ENCODE peak calls at places on chromosomes 7 and 10, in five cellular contexts. B, H, E, N and Q are unnamed samples.

GRCh38 chr10:17375936-17376584 is 78.3 kb downstream of the ST8SIA6 start:
- DNase-seq in B (peak; percentile 1), H (no peak), E (no peak), N (peak; percentile 8), Q (no peak)

GRCh38 chr10:102419561-102420442 is 834 bp upstream of the FBXL15 start:
- DNase-seq in B (peak; percentile 82), H (peak; percentile 40), E (peak; percentile 74), N (peak; percentile 46), Q (peak; percentile 74)

GRCh38 chr7:155147624-155148023 is 77.5 kb downstream of the HTR5A start:
- DNase-seq in B (no peak), H (no peak), E (no peak), N (no peak), Q (no peak)

GRCh38 chr10:132354356-132355094 is 22.5 kb downstream of the LRRC27 start:
- DNase-seq in B (no peak), H (no peak), E (no peak), N (no peak), Q (no peak)

GRCh38 chr7:20991544-20991943 is 204.9 kb upstream of the SP8 start:
- DNase-seq in B (no peak), H (no peak), E (no peak), N (no peak), Q (no peak)

GRCh38 chr10:71213761-71214440 is 1.5 kb downstream of the UNC5B start:
- DNase-seq in B (peak; percentile 63), H (no peak), E (peak; percentile 56), N (peak; percentile 85), Q (peak; percentile 41)

GRCh38 chr10:95289003-95289920 is 1.5 kb downstream of the PDLIM1 start:
- DNase-seq in B (no peak), H (no peak), E (peak; percentile 56), N (peak; percentile 61), Q (peak; percentile 68)

GRCh38 chr10:78894089-78894840 is 174.5 kb upstream of the ZMIZ1 start:
- DNase-seq in B (no peak), H (no peak), E (no peak), N (no peak), Q (no peak)

GRCh38 chr7:20193242-20193777 is 23.9 kb downstream of the MACC1 start:
- DNase-seq in B (no peak), H (no peak), E (no peak), N (no peak), Q (no peak)

GRCh38 chr7:22895491-22895890 is 72.8 kb upstream of the TOMM7 start:
- DNase-seq in B (no peak), H (no peak), E (no peak), N (peak; percentile 27), Q (no peak)

GRCh38 chr7:36283711-36284130 is 105.9 kb upstream of the ANLN start:
- DNase-seq in B (no peak), H (no peak), E (no peak), N (no peak), Q (no peak)

GRCh38 chr7:25318077-25318476 is 89.8 kb upstream of the NPVF start:
- DNase-seq in B (no peak), H (no peak), E (no peak), N (no peak), Q (no peak)

GRCh38 chr7:142854505-142855400 is at the start of gene EPHB6:
- DNase-seq in B (peak; percentile 91), H (peak; percentile 84), E (peak; percentile 84), N (peak; percentile 62), Q (peak; percentile 85)

GRCh38 chr10:12958546-12959110 is 42.9 kb downstream of the CCDC3 start:
- DNase-seq in B (no peak), H (no peak), E (no peak), N (no peak), Q (no peak)

GRCh38 chr7:29488203-29488970 is 75.2 kb upstream of the PRR15 start:
- DNase-seq in B (no peak), H (no peak), E (no peak), N (no peak), Q (no peak)

GRCh38 chr10:97686301-97686961 is 610 bp downstream of the AVPI1 start:
- DNase-seq in B (no peak), H (no peak), E (no peak), N (peak; percentile 23), Q (peak; percentile 41)

GRCh38 chr10:34310234-34310633 is 504.9 kb downstream of the PARD3 start:
- DNase-seq in B (no peak), H (no peak), E (no peak), N (no peak), Q (no peak)

GRCh38 chr10:53886325-53887300 is 914.4 kb downstream of the PCDH15 start:
- DNase-seq in B (no peak), H (peak; percentile 48), E (peak; percentile 45), N (no peak), Q (peak; percentile 31)

GRCh38 chr7:81769891-81770818 is at the start of gene HGF:
- DNase-seq in B (peak; percentile 14), H (peak; percentile 34), E (peak; percentile 60), N (peak; percentile 81), Q (peak; percentile 32)

GRCh38 chr10:4451512-4451911 is 374.5 kb upstream of the AKR1E2 start:
- DNase-seq in B (no peak), H (no peak), E (no peak), N (no peak), Q (no peak)

GRCh38 chr7:128829391-128830166 is 627 bp upstream of the FLNC start:
- DNase-seq in B (peak; percentile 68), H (no peak), E (peak; percentile 63), N (peak; percentile 71), Q (no peak)

DNA sequence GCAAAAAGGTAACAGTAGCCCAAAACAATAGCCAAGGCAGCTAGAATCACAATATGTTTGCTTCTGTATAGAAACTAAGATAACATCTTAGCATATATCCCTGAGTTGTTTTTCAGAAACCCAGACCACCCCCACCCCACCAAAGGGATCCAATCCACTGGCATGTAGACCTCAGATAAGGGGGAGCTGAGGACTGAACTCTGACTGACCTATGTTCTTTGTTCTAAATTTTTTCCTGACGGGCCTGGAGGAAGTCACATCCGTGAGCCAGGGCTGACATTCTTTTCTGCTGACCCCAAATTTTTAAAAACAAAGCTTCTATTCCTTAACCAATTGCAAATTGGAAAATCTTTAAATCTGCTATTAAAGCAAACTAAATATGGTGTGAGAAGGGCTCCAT is 493.9 kb upstream of the IGFBP3 start:
- DNase-seq in B (peak; percentile 39), H (no peak), E (no peak), N (no peak), Q (no peak)
- H3K4me1 ChIP-seq in B (peaks cover 15% of the 10 kb centered on the region), H (no peaks in the 10 kb centered on the region), E (no peaks in the 10 kb centered on the region), N (no peaks in the 10 kb centered on the region), Q (no peaks in the 10 kb centered on the region)

DNA sequence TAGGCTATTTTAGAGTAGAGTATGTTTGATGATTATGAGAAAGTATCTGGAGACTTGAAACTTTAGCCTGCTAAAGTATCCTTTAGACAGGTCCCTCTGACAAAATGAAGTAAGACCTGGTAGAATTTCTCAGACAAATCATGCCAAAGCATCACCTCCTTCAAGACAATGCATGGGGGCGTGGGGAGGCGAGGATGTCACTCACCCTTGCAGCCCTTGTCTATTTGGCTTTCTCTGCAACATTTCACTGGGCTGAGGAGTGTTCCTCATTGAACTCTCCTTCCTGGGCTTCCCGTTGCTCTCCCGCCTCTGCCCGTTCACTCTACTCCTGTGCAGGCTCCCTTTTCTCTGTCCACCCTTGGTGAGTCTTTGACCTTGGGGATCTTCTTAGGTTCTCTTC is 98.5 kb downstream of the JAZF1 start:
- DNase-seq in B (no peak), H (no peak), E (no peak), N (no peak), Q (no peak)
- H3K4me1 ChIP-seq in B (peaks cover 11% of the 10 kb centered on the region), H (peaks cover 4% of the 10 kb centered on the region), E (peaks cover 3% of the 10 kb centered on the region), N (peaks cover 18% of the 10 kb centered on the region), Q (no peaks in the 10 kb centered on the region)

DNA sequence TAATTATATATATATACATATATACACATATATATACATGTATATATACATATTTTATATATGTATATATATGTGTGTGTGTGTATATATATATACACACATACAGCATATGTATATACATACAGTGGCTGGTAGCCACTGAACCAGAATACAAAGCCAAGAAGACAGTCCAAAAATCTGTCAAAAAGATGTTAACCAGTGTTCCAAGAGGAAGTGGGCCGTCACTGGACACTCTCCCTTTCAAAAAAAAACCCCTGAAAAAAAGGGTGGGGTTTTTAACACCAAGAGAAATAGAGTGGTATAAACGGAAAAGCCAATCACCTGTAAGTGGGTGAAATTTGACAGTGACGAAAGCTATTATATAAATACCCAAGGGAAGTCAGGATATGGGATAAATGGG is 31.1 kb upstream of the C1GALT1 start:
- DNase-seq in B (peak; percentile 52), H (no peak), E (no peak), N (no peak), Q (no peak)
- H3K4me1 ChIP-seq in B (no peaks in the 10 kb centered on the region), H (no peaks in the 10 kb centered on the region), E (peaks cover 9% of the 10 kb centered on the region), N (peaks cover 1% of the 10 kb centered on the region), Q (no peaks in the 10 kb centered on the region)

GRCh38 chr7:16740623-16740953 is 13.0 kb upstream of the TSPAN13 start:
- DNase-seq in B (no peak), H (no peak), E (no peak), N (no peak), Q (no peak)

GRCh38 chr7:16739863-16740622 is 13.5 kb upstream of the TSPAN13 start:
- DNase-seq in B (peak; percentile 63), H (peak; percentile 70), E (peak; percentile 83), N (peak; percentile 95), Q (peak; percentile 56)

GRCh38 chr7:16740996-16741395 is 12.6 kb upstream of the TSPAN13 start:
- DNase-seq in B (no peak), H (no peak), E (no peak), N (no peak), Q (no peak)

GRCh38 chr7:16741676-16742075 is 11.9 kb upstream of the TSPAN13 start:
- DNase-seq in B (no peak), H (no peak), E (no peak), N (peak; percentile 20), Q (no peak)

DNA sequence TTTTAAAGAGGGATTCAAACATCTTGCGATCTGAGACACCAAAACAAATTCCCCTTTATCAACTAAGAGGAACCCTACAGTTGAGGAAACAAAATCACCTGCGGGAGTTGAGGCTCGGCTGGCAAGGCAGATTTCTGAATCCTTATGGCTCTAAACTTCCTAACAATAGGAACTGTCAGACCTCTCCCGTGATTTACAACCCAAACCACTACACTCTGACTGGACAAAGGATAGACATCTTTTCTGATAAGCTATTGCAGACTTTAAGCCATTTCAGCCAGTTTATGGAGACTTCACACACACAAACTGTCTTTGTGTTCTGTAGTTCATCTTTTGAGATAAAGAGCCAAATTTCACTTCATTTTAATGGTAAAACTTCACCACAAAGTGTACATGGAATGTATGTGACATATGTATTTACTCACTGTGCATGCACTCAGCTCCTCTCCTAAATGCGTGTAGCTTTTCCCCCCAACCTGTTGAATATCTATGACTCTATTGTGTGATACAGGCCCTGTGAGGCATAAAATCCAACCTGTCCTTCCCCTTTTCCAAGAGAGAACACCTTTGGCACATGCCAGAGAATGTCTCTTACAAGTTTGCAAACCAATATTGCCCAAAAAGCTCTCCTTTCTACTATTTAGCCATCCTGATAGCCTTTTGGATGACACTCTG is 15.4 kb upstream of the TSPAN13 start:
- DNase-seq in B (no peak), H (no peak), E (no peak), N (no peak), Q (no peak)
- H3K4me1 ChIP-seq in B (peaks cover 36% of the 10 kb centered on the region), H (no peaks in the 10 kb centered on the region), E (peaks cover 6% of the 10 kb centered on the region), N (peaks cover 26% of the 10 kb centered on the region), Q (no peaks in the 10 kb centered on the region)